ENCODE peak calls at places on chromosome 7, in six cellular contexts. I is adrenal gland, E is uterus, G is HCT116, N is IMR-90, H is ovary. A is an unnamed sample.

GRCh38 chr7:80611353-80611752 is 27.1 kb upstream of the CD36 start:
- DNase-seq in I (no peak), E (no peak), G (no peak), N (no peak), H (no peak), A (no peak)

GRCh38 chr7:66542528-66543373 is 85.9 kb upstream of the KCTD7 start:
- DNase-seq in I (peak; percentile 39), E (no peak), G (no peak), N (peak; percentile 48), H (no peak), A (no peak)

GRCh38 chr7:116483271-116483942 is 16.1 kb upstream of the CAV2 start:
- DNase-seq in I (no peak), E (no peak), G (no peak), N (peak; percentile 43), H (no peak), A (no peak)

GRCh38 chr7:16726189-16726588 is 27.4 kb upstream of the TSPAN13 start:
- DNase-seq in I (no peak), E (no peak), G (no peak), N (no peak), H (no peak), A (no peak)

GRCh38 chr7:17123020-17123419 is 175.4 kb upstream of the AHR start:
- DNase-seq in I (peak; percentile 43), E (no peak), G (no peak), N (peak; percentile 94), H (no peak), A (no peak)

GRCh38 chr7:112452102-112452888 is 2.0 kb downstream of the IFRD1 start:
- DNase-seq in I (peak; percentile 68), E (peak; percentile 38), G (no peak), N (peak; percentile 42), H (peak; percentile 51), A (peak; percentile 46)

GRCh38 chr7:17022915-17023314 is 141.1 kb upstream of the AGR3 start:
- DNase-seq in I (no peak), E (no peak), G (no peak), N (no peak), H (no peak), A (no peak)

GRCh38 chr7:15305002-15305600 is 256.7 kb downstream of the AGMO start:
- DNase-seq in I (peak; percentile 55), E (no peak), G (peak; percentile 33), N (peak; percentile 39), H (peak; percentile 41), A (peak; percentile 57)

GRCh38 chr7:66013938-66014337 is 31.9 kb upstream of the GUSB start:
- DNase-seq in I (peak; percentile 73), E (no peak), G (peak; percentile 26), N (peak; percentile 62), H (no peak), A (peak; percentile 25)

GRCh38 chr7:38105874-38106483 is 72.1 kb upstream of the STARD3NL start:
- DNase-seq in I (peak; percentile 36), E (peak; percentile 16), G (peak; percentile 19), N (peak; percentile 49), H (peak; percentile 19), A (peak; percentile 20)

GRCh38 chr7:67377939-67378862 is 381.6 kb downstream of the TYW1 start:
- DNase-seq in I (peak; percentile 79), E (peak; percentile 38), G (peak; percentile 63), N (peak; percentile 61), H (peak; percentile 65), A (peak; percentile 66)

GRCh38 chr7:107002131-107002803 is 42.2 kb upstream of the PRKAR2B start:
- DNase-seq in I (no peak), E (no peak), G (no peak), N (no peak), H (no peak), A (no peak)

GRCh38 chr7:78396190-78396589 is 597.6 kb downstream of the PHTF2 start:
- DNase-seq in I (no peak), E (no peak), G (no peak), N (no peak), H (no peak), A (no peak)
- H3K4me1 ChIP-seq in I (no peaks in the 10 kb centered on the region), E (no peaks in the 10 kb centered on the region), G (no peaks in the 10 kb centered on the region), N (peaks cover 1% of the 10 kb centered on the region), H (no peaks in the 10 kb centered on the region), A (no peaks in the 10 kb centered on the region)

GRCh38 chr7:44576228-44576627 is 2.5 kb upstream of the DDX56 start:
- DNase-seq in I (no peak), E (no peak), G (no peak), N (no peak), H (no peak), A (no peak)

GRCh38 chr7:44583145-44583544 is 1.1 kb upstream of the TMED4 start:
- DNase-seq in I (no peak), E (no peak), G (no peak), N (no peak), H (no peak), A (no peak)

GRCh38 chr7:44580945-44581344 is 1.1 kb downstream of the TMED4 start:
- DNase-seq in I (peak; percentile 42), E (no peak), G (no peak), N (no peak), H (no peak), A (peak; percentile 44)

GRCh38 chr7:44581426-44581906 is 565 bp downstream of the TMED4 start:
- DNase-seq in I (peak; percentile 35), E (peak; percentile 26), G (no peak), N (no peak), H (no peak), A (peak; percentile 43)

DNA sequence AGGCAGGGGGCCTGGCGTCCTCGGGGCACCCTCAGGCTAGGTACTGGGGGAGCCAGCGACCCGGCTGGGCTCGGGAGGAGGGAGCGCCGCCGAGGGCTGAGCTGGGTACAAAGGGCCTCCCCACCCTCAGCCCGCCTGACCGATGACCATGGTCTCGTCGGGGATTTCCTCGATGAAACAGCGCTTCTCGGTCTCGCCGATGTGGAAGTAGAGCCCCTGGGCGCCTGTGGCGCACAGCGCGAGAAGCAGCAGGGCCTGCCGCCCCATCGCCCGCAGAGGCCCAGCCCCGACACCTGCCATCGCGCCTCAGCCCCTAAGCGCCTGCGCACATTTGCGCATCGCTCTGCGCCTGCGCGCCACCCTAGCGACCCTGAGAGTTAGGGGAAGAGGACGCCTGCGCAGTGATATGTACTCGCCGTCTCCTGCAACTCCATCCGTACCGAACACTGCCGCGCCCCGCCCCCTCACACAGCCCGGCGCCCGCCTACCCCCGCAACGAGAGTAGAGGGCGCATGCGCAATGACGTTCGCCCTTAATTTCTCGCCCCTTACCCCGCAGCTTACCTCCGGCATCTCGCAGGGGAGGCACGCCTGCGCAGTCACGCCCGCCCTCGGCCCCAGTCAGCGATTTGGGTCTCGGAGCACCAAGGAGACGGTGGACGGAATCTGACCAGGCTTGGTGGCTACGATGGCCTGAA is at the start of gene TMED4:
- DNase-seq in I (peak; percentile 100), E (peak; percentile 100), G (peak; percentile 96), N (peak; percentile 98), H (peak; percentile 100), A (peak; percentile 100)
- TF ChIP-seq POLR2A in I (peak; percentile 72), E (peak; percentile 86), G (peak; percentile 90), N (peak; percentile 73), H (peak; percentile 70), A (peak; percentile 80)

DNA sequence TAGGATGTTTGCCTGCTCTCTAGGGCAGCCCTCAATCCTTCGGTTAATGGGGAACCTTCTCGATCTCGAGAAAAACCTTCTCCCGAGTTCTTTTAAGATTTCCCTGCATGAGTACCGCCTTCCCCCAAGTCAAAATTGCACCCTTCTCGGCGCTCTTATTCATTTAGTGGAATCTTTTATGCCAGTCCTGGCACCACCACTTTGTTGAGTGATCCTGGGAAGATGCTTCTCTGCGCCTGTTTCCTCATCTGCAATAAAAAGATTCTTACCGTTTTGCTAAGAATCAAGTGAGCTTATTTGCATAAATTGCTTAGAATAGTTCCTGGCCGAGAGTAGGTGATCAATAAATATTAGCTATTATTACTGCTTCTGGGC is 697 bp downstream of the ARPC1A start:
- DNase-seq in I (no peak), E (no peak), G (no peak), N (no peak), H (no peak), A (no peak)
- H3K4me1 ChIP-seq in I (peaks cover 54% of the 10 kb centered on the region), E (peaks cover 6% of the 10 kb centered on the region), G (peaks cover 23% of the 10 kb centered on the region), N (peaks cover 6% of the 10 kb centered on the region), H (peaks cover 7% of the 10 kb centered on the region), A (peaks cover 42% of the 10 kb centered on the region)

GRCh38 chr7:99260395-99260794 is 12.2 kb upstream of the MYH16 start:
- DNase-seq in I (no peak), E (no peak), G (no peak), N (no peak), H (no peak), A (no peak)
- TF ChIP-seq POLR2A in I (no peak), E (no peak), G (no peak), N (no peak), H (no peak), A (no peak)

DNA sequence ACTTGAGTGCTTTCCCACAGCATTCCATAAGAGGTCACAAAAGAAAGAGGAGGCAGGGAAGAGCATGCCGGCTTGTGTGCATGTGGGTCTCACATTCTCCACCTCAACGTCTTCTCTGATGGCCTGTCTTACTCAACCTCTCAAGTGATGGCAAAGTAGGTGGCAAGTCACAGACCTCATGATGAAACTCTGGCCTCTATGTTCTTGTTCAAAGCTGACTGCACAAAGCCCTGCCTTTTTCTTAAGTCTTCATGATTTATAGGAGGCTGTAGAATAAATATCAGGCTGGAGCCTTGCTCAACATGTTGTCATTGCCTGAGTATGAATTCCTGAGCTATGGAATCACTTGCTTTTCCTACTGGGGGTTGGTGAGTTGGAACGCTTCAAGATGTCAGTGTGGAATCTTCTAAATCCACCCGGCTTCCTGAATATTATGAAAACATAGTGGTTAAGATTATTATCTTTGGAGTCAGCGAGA is 213.6 kb upstream of the INHBA start:
- DNase-seq in I (peak; percentile 8), E (peak; percentile 31), G (no peak), N (peak; percentile 99), H (no peak), A (no peak)
- H3K4me1 ChIP-seq in I (no peaks in the 10 kb centered on the region), E (no peaks in the 10 kb centered on the region), G (no peaks in the 10 kb centered on the region), N (peaks cover 26% of the 10 kb centered on the region), H (no peaks in the 10 kb centered on the region), A (no peaks in the 10 kb centered on the region)

GRCh38 chr7:94507962-94508361 is 1.6 kb upstream of the CASD1 start:
- DNase-seq in I (no peak), E (no peak), G (no peak), N (no peak), H (no peak), A (no peak)

GRCh38 chr7:94509879-94510581 is 421 bp downstream of the CASD1 start:
- DNase-seq in I (peak; percentile 64), E (peak; percentile 57), G (no peak), N (peak; percentile 53), H (peak; percentile 78), A (peak; percentile 81)

GRCh38 chr7:94510582-94511456 is 1.2 kb downstream of the CASD1 start:
- DNase-seq in I (peak; percentile 51), E (peak; percentile 38), G (no peak), N (peak; percentile 2), H (peak; percentile 53), A (peak; percentile 71)

GRCh38 chr7:94507462-94507861 is 2.1 kb upstream of the CASD1 start:
- DNase-seq in I (no peak), E (no peak), G (no peak), N (no peak), H (no peak), A (no peak)

GRCh38 chr7:94509264-94509878 is at the start of gene CASD1:
- DNase-seq in I (peak; percentile 61), E (peak; percentile 60), G (no peak), N (peak; percentile 1), H (peak; percentile 71), A (peak; percentile 66)
- TF ChIP-seq POLR2A in I (no peak), E (no peak), G (no peak), N (no peak), H (peak; percentile 13), A (no peak)